ENCODE peak calls at places on chromosomes 1 and 21, in ten cellular contexts. One of them, this sample, is unnamed.

GRCh38 chr1:165862448-165862847 is 35.0 kb downstream of the UCK2 start:
- DNase-seq in A172: no peak
- DNase-seq in mammary epithelial cell: no peak
- DNase-seq in NCI-H1105: no peak
- DNase-seq in activated T-cell treated with anti-CD3 and anti-CD28 coated beads for 1 hour: no peak
- DNase-seq in SK-N-DZ: no peak
- DNase-seq in substantia nigra: no peak
- DNase-seq in NCI-H345: no peak
- DNase-seq in B cell: no peak
- DNase-seq in mucosa of descending colon: peak
- DNase-seq in this sample: peak

GRCh38 chr1:41783189-41783639 is 135.5 kb downstream of the HIVEP3 start:
- DNase-seq in A172: peak
- DNase-seq in mammary epithelial cell: peak
- DNase-seq in NCI-H1105: no peak
- DNase-seq in activated T-cell treated with anti-CD3 and anti-CD28 coated beads for 1 hour: no peak
- DNase-seq in SK-N-DZ: no peak
- DNase-seq in substantia nigra: no peak
- DNase-seq in NCI-H345: peak
- DNase-seq in B cell: no peak
- DNase-seq in mucosa of descending colon: no peak
- DNase-seq in this sample: no peak

GRCh38 chr1:108592030-108592759 is 32.3 kb downstream of the EEIG2 start:
- DNase-seq in A172: no peak
- DNase-seq in mammary epithelial cell: no peak
- DNase-seq in NCI-H1105: no peak
- DNase-seq in activated T-cell treated with anti-CD3 and anti-CD28 coated beads for 1 hour: no peak
- DNase-seq in SK-N-DZ: no peak
- DNase-seq in substantia nigra: no peak
- DNase-seq in NCI-H345: no peak
- DNase-seq in B cell: no peak
- DNase-seq in mucosa of descending colon: no peak
- DNase-seq in this sample: no peak

GRCh38 chr1:64933296-64934070 is 32.9 kb downstream of the JAK1 start:
- DNase-seq in A172: peak
- DNase-seq in mammary epithelial cell: peak
- DNase-seq in NCI-H1105: no peak
- DNase-seq in activated T-cell treated with anti-CD3 and anti-CD28 coated beads for 1 hour: no peak
- DNase-seq in SK-N-DZ: no peak
- DNase-seq in substantia nigra: no peak
- DNase-seq in NCI-H345: no peak
- DNase-seq in B cell: no peak
- DNase-seq in mucosa of descending colon: peak
- DNase-seq in this sample: peak

GRCh38 chr1:35369922-35370671 is 101.6 kb downstream of the ZMYM4 start:
- DNase-seq in A172: no peak
- DNase-seq in mammary epithelial cell: no peak
- DNase-seq in NCI-H1105: no peak
- DNase-seq in activated T-cell treated with anti-CD3 and anti-CD28 coated beads for 1 hour: no peak
- DNase-seq in SK-N-DZ: no peak
- DNase-seq in substantia nigra: peak
- DNase-seq in NCI-H345: no peak
- DNase-seq in B cell: no peak
- DNase-seq in mucosa of descending colon: peak
- DNase-seq in this sample: peak

GRCh38 chr1:79089946-79090345 is 83.4 kb upstream of the ADGRL4 start:
- DNase-seq in A172: no peak
- DNase-seq in mammary epithelial cell: peak
- DNase-seq in NCI-H1105: no peak
- DNase-seq in activated T-cell treated with anti-CD3 and anti-CD28 coated beads for 1 hour: no peak
- DNase-seq in SK-N-DZ: no peak
- DNase-seq in substantia nigra: no peak
- DNase-seq in NCI-H345: no peak
- DNase-seq in B cell: no peak
- DNase-seq in mucosa of descending colon: no peak
- DNase-seq in this sample: no peak

GRCh38 chr1:22420456-22421053 is 31.1 kb upstream of the ZBTB40 start:
- DNase-seq in A172: peak
- DNase-seq in mammary epithelial cell: peak
- DNase-seq in NCI-H1105: peak
- DNase-seq in activated T-cell treated with anti-CD3 and anti-CD28 coated beads for 1 hour: peak
- DNase-seq in SK-N-DZ: peak
- DNase-seq in substantia nigra: peak
- DNase-seq in NCI-H345: peak
- DNase-seq in B cell: peak
- DNase-seq in mucosa of descending colon: peak
- DNase-seq in this sample: peak

GRCh38 chr1:182446033-182446669 is 3.8 kb upstream of the RGSL1 start:
- DNase-seq in A172: peak
- DNase-seq in mammary epithelial cell: peak
- DNase-seq in NCI-H1105: peak
- DNase-seq in activated T-cell treated with anti-CD3 and anti-CD28 coated beads for 1 hour: peak
- DNase-seq in SK-N-DZ: peak
- DNase-seq in substantia nigra: no peak
- DNase-seq in NCI-H345: peak
- DNase-seq in B cell: peak
- DNase-seq in mucosa of descending colon: peak
- DNase-seq in this sample: no peak

GRCh38 chr1:233661376-233662159 is 47.7 kb downstream of the KCNK1 start:
- DNase-seq in A172: no peak
- DNase-seq in mammary epithelial cell: no peak
- DNase-seq in NCI-H1105: no peak
- DNase-seq in activated T-cell treated with anti-CD3 and anti-CD28 coated beads for 1 hour: no peak
- DNase-seq in SK-N-DZ: no peak
- DNase-seq in substantia nigra: no peak
- DNase-seq in NCI-H345: no peak
- DNase-seq in B cell: no peak
- DNase-seq in mucosa of descending colon: no peak
- DNase-seq in this sample: no peak

GRCh38 chr1:5493708-5494390 is 498.4 kb downstream of the NPHP4 start:
- DNase-seq in A172: no peak
- DNase-seq in mammary epithelial cell: no peak
- DNase-seq in NCI-H1105: no peak
- DNase-seq in activated T-cell treated with anti-CD3 and anti-CD28 coated beads for 1 hour: no peak
- DNase-seq in SK-N-DZ: no peak
- DNase-seq in substantia nigra: peak
- DNase-seq in NCI-H345: no peak
- DNase-seq in B cell: no peak
- DNase-seq in mucosa of descending colon: no peak
- DNase-seq in this sample: no peak

GRCh38 chr1:12717301-12717838 is 1.5 kb downstream of the AADACL3 start:
- DNase-seq in A172: no peak
- DNase-seq in mammary epithelial cell: no peak
- DNase-seq in NCI-H1105: no peak
- DNase-seq in activated T-cell treated with anti-CD3 and anti-CD28 coated beads for 1 hour: no peak
- DNase-seq in SK-N-DZ: no peak
- DNase-seq in substantia nigra: no peak
- DNase-seq in NCI-H345: no peak
- DNase-seq in B cell: no peak
- DNase-seq in mucosa of descending colon: no peak
- DNase-seq in this sample: no peak

GRCh38 chr21:29219165-29219770 is 79.5 kb upstream of the BACH1 start:
- DNase-seq in A172: no peak
- DNase-seq in mammary epithelial cell: no peak
- DNase-seq in NCI-H1105: no peak
- DNase-seq in activated T-cell treated with anti-CD3 and anti-CD28 coated beads for 1 hour: no peak
- DNase-seq in SK-N-DZ: no peak
- DNase-seq in substantia nigra: no peak
- DNase-seq in NCI-H345: no peak
- DNase-seq in B cell: no peak
- DNase-seq in mucosa of descending colon: peak
- DNase-seq in this sample: no peak

GRCh38 chr1:171372418-171373088 is 58.6 kb downstream of the FMO4 start:
- DNase-seq in A172: no peak
- DNase-seq in mammary epithelial cell: no peak
- DNase-seq in NCI-H1105: no peak
- DNase-seq in activated T-cell treated with anti-CD3 and anti-CD28 coated beads for 1 hour: no peak
- DNase-seq in SK-N-DZ: no peak
- DNase-seq in substantia nigra: no peak
- DNase-seq in NCI-H345: no peak
- DNase-seq in B cell: no peak
- DNase-seq in mucosa of descending colon: no peak
- DNase-seq in this sample: no peak

GRCh38 chr1:183989078-183989577 is 48.4 kb downstream of the COLGALT2 start:
- DNase-seq in A172: peak
- DNase-seq in mammary epithelial cell: peak
- DNase-seq in NCI-H1105: no peak
- DNase-seq in activated T-cell treated with anti-CD3 and anti-CD28 coated beads for 1 hour: no peak
- DNase-seq in SK-N-DZ: peak
- DNase-seq in substantia nigra: no peak
- DNase-seq in NCI-H345: no peak
- DNase-seq in B cell: no peak
- DNase-seq in mucosa of descending colon: no peak
- DNase-seq in this sample: peak

GRCh38 chr21:37862536-37862935 is 53.7 kb downstream of the KCNJ6 start:
- DNase-seq in A172: peak
- DNase-seq in mammary epithelial cell: peak
- DNase-seq in NCI-H1105: peak
- DNase-seq in activated T-cell treated with anti-CD3 and anti-CD28 coated beads for 1 hour: no peak
- DNase-seq in SK-N-DZ: peak
- DNase-seq in substantia nigra: no peak
- DNase-seq in NCI-H345: no peak
- DNase-seq in B cell: peak
- DNase-seq in mucosa of descending colon: peak
- DNase-seq in this sample: no peak